ENCODE peak calls at places on chromosomes 6 and 20, in seven cellular contexts. I is NCI-H510A treated with DMSO at 0.1 percent for 48 hours; Q is memory B cell; J is CD4-positive, CD25-positive, alpha-beta regulatory T cell; V is activated naive CD8-positive, alpha-beta T cell treated with anti-CD3 and anti-CD28 coated beads, Interleukin-2, amount 50 U/mL, for 16 hours; G is GM12865; D is T-helper 2 cell. T is an unnamed sample.

GRCh38 chr20:22762576-22763256 is 178.3 kb upstream of the FOXA2 start:
- DNase-seq in Q (no peak), G (no peak), I (no peak), D (no peak), V (no peak), J (no peak), T (no peak)

GRCh38 chr6:15937582-15937981 is 191.3 kb upstream of the MYLIP start:
- DNase-seq in J (no peak), V (no peak), I (no peak), D (no peak), Q (no peak), G (no peak), T (no peak)

GRCh38 chr6:17035994-17036393 is 65.9 kb upstream of the STMND1 start:
- DNase-seq in D (no peak), V (no peak), I (no peak), G (no peak), Q (no peak), J (no peak), T (no peak)

GRCh38 chr6:139967497-139967896 is 593.0 kb upstream of the CITED2 start:
- DNase-seq in Q (no peak), V (no peak), D (no peak), G (no peak), J (no peak), I (no peak), T (no peak)

GRCh38 chr20:35474504-35474903 is 19.1 kb downstream of the CEP250 start:
- DNase-seq in D (no peak), V (no peak), G (no peak), J (no peak), I (no peak), Q (no peak), T (no peak)

GRCh38 chr6:139983555-139984276 is 609.3 kb upstream of the CITED2 start:
- DNase-seq in V (no peak), G (no peak), I (no peak), Q (no peak), D (no peak), J (no peak), T (no peak)

GRCh38 chr20:49477200-49477599 is 5.3 kb downstream of the KCNB1 start:
- DNase-seq in Q (no peak), I (no peak), D (no peak), J (no peak), G (no peak), V (no peak), T (peak)

GRCh38 chr20:59723607-59724456 is 119.5 kb downstream of the PHACTR3 start:
- DNase-seq in D (no peak), I (no peak), V (no peak), J (no peak), Q (no peak), G (no peak), T (peak)

GRCh38 chr6:170298688-170299087 is 7.8 kb upstream of the DLL1 start:
- DNase-seq in J (no peak), D (no peak), G (no peak), V (no peak), I (no peak), Q (no peak), T (peak)

GRCh38 chr20:49630396-49630951 is 62.5 kb upstream of the PTGIS start:
- DNase-seq in V (no peak), D (no peak), I (no peak), J (no peak), G (peak), Q (no peak), T (peak)

GRCh38 chr6:111803384-111803783 is 69.9 kb downstream of the FYN start:
- DNase-seq in D (peak), I (no peak), Q (no peak), J (peak), V (no peak), G (no peak), T (no peak)

GRCh38 chr20:17611540-17612286 is 41.8 kb downstream of the DSTN start:
- DNase-seq in Q (no peak), J (no peak), V (no peak), I (no peak), D (no peak), G (no peak), T (peak)

GRCh38 chr6:16333580-16333979 is 95.2 kb downstream of the GMPR start:
- DNase-seq in I (no peak), Q (no peak), D (no peak), V (no peak), J (no peak), G (no peak), T (no peak)

GRCh38 chr6:150766201-150766997 is 99.1 kb upstream of the MTHFD1L start:
- DNase-seq in V (no peak), Q (no peak), I (no peak), J (no peak), G (no peak), D (no peak), T (no peak)

GRCh38 chr6:111274593-111275217 is 187.4 kb downstream of the SLC16A10 start:
- DNase-seq in D (peak), V (no peak), G (no peak), I (no peak), J (no peak), Q (no peak), T (no peak)

GRCh38 chr6:82337688-82338257 is 25.8 kb upstream of the TPBG start:
- DNase-seq in I (peak), J (no peak), G (no peak), D (no peak), Q (no peak), V (no peak), T (no peak)

GRCh38 chr6:151391021-151391470 is 313 bp downstream of the ZBTB2 start:
- DNase-seq in Q (peak), J (peak), I (peak), D (peak), V (peak), G (peak), T (peak)

GRCh38 chr20:34538671-34539123 is 19.8 kb upstream of the MAP1LC3A start:
- DNase-seq in G (peak), D (peak), V (peak), I (peak), Q (peak), J (peak), T (peak)

GRCh38 chr6:33029297-33030184 is 20.1 kb upstream of the HLA-DOA start:
- DNase-seq in I (no peak), J (peak), Q (peak), G (peak), D (peak), V (no peak), T (no peak)

GRCh38 chr20:38770546-38770945 is 22.3 kb downstream of the ACTR5 start:
- DNase-seq in D (no peak), V (no peak), I (no peak), G (no peak), Q (no peak), J (no peak), T (no peak)

GRCh38 chr6:63456734-63457133 is 115.5 kb upstream of the LOC128125822 start:
- DNase-seq in D (no peak), G (no peak), Q (no peak), I (no peak), V (no peak), J (no peak), T (no peak)

GRCh38 chr20:2800590-2801458 is at the start of gene CPXM1:
- DNase-seq in V (no peak), J (peak), I (peak), G (peak), Q (no peak), D (peak), T (peak)

GRCh38 chr6:155524249-155524651 is 68.6 kb upstream of the NOX3 start:
- DNase-seq in Q (no peak), D (no peak), G (no peak), I (no peak), V (no peak), J (peak), T (no peak)

GRCh38 chr6:37088897-37089296 is 81.1 kb upstream of the PIM1 start:
- DNase-seq in I (no peak), J (no peak), G (no peak), D (no peak), Q (no peak), V (no peak), T (no peak)

GRCh38 chr20:9627219-9627618 is 112.8 kb downstream of the LAMP5 start:
- DNase-seq in D (no peak), V (no peak), G (peak), J (no peak), I (no peak), Q (no peak), T (no peak)

GRCh38 chr20:54078296-54078695 is 7.9 kb upstream of the BCAS1 start:
- DNase-seq in Q (no peak), J (peak), I (no peak), G (peak), V (no peak), D (peak), T (no peak)

GRCh38 chr6:99434702-99435530 is 9.8 kb upstream of the PNISR start:
- DNase-seq in Q (no peak), D (peak), G (peak), I (peak), V (no peak), J (peak), T (no peak)

GRCh38 chr6:102333736-102334135 is 940.2 kb downstream of the GRIK2 start:
- DNase-seq in D (no peak), J (no peak), I (no peak), V (no peak), Q (no peak), G (no peak), T (no peak)

GRCh38 chr6:150865043-150865405 is 478 bp upstream of the MTHFD1L start:
- DNase-seq in Q (no peak), J (no peak), G (no peak), D (no peak), V (no peak), I (no peak), T (no peak)

GRCh38 chr6:149450679-149451360 is 34.0 kb downstream of the ZC3H12D start:
- DNase-seq in J (no peak), D (no peak), I (no peak), G (no peak), Q (no peak), V (no peak), T (peak)

GRCh38 chr6:11767458-11767857 is 11.1 kb downstream of the ADTRP start:
- DNase-seq in G (no peak), J (no peak), I (no peak), D (no peak), V (no peak), Q (no peak), T (no peak)

GRCh38 chr6:43740321-43740960 is 29.6 kb upstream of the VEGFA start:
- DNase-seq in J (no peak), I (no peak), G (no peak), Q (no peak), D (no peak), V (no peak), T (peak)

GRCh38 chr6:105785412-105785811 is 300.7 kb upstream of the PRDM1 start:
- DNase-seq in D (no peak), I (no peak), J (no peak), Q (no peak), G (no peak), V (no peak), T (no peak)

T was measured in endodermal cell.